ENCODE peak calls at places on chromosomes 3 and 15, in five cellular contexts. M is activated effector memory CD4-positive, alpha-beta T cell treated with anti-CD3 and anti-CD28 coated beads, Interleukin-2, amount 50 U/mL, for 16 hours; P is T1000; I is tibial nerve; H is hippocampal formation. A is an unnamed sample.

GRCh38 chr15:47888721-47889120 is 171.4 kb downstream of the SEMA6D start:
- DNase-seq in M (no peak), P (no peak), I (no peak), H (no peak), A (no peak)

GRCh38 chr15:35932541-35932940 is 386.6 kb upstream of the DPH6 start:
- DNase-seq in M (no peak), P (no peak), I (no peak), H (no peak), A (no peak)

GRCh38 chr15:99105516-99106341 is 849 bp downstream of the SYNM start:
- DNase-seq in M (peak), P (peak), I (no peak), H (peak), A (no peak)

GRCh38 chr15:64686130-64686735 is 89.2 kb downstream of the RBPMS2 start:
- DNase-seq in M (no peak), P (no peak), I (no peak), H (peak), A (no peak)

GRCh38 chr3:147422934-147423599 is 13.9 kb downstream of the ZIC1 start:
- DNase-seq in M (no peak), P (no peak), I (no peak), H (no peak), A (no peak)

GRCh38 chr15:66838671-66839239 is 136.7 kb downstream of the SMAD6 start:
- DNase-seq in M (no peak), P (no peak), I (no peak), H (no peak), A (no peak)

GRCh38 chr3:59189561-59190338 is 139.9 kb upstream of the CFAP20DC start:
- DNase-seq in M (no peak), P (peak), I (no peak), H (no peak), A (no peak)

GRCh38 chr3:182111967-182112366 is 400.2 kb downstream of the SOX2 start:
- DNase-seq in M (no peak), P (no peak), I (no peak), H (no peak), A (no peak)

GRCh38 chr15:40598126-40598525 is 4.1 kb downstream of the KNL1 start:
- DNase-seq in M (no peak), P (no peak), I (no peak), H (no peak), A (no peak)

GRCh38 chr3:120418866-120419490 is 31.8 kb downstream of the FSTL1 start:
- DNase-seq in M (no peak), P (no peak), I (no peak), H (peak), A (no peak)

GRCh38 chr15:98853593-98854420 is 153.8 kb downstream of the PGPEP1L start:
- DNase-seq in M (no peak), P (no peak), I (no peak), H (no peak), A (no peak)

GRCh38 chr15:65942436-65942835 is 73.1 kb downstream of the RAB11A start:
- DNase-seq in M (no peak), P (no peak), I (no peak), H (no peak), A (no peak)

GRCh38 chr15:79549196-79549595 is 117.1 kb downstream of the MINAR1 start:
- DNase-seq in M (no peak), P (no peak), I (no peak), H (no peak), A (no peak)

GRCh38 chr15:50888054-50888453 is 20.4 kb upstream of the AP4E1 start:
- DNase-seq in M (no peak), P (no peak), I (no peak), H (no peak), A (no peak)

GRCh38 chr3:101340591-101340990 is 20.2 kb upstream of the IMPG2 start:
- DNase-seq in M (no peak), P (no peak), I (no peak), H (no peak), A (no peak)

GRCh38 chr15:70101459-70102113 is 3.9 kb upstream of the TLE3 start:
- DNase-seq in M (no peak), P (no peak), I (no peak), H (no peak), A (no peak)

GRCh38 chr3:168442502-168442901 is 346.8 kb upstream of the GOLIM4 start:
- DNase-seq in M (no peak), P (no peak), I (no peak), H (no peak), A (no peak)

GRCh38 chr3:153159771-153160397 is 2.1 kb upstream of the RAP2B start:
- DNase-seq in M (no peak), P (no peak), I (no peak), H (no peak), A (no peak)

GRCh38 chr3:55091381-55092225 is 163.7 kb upstream of the LRTM1 start:
- DNase-seq in M (no peak), P (no peak), I (no peak), H (no peak), A (no peak)

GRCh38 chr3:52057806-52058099 is 1.4 kb upstream of the DUSP7 start:
- DNase-seq in M (no peak), P (no peak), I (no peak), H (no peak), A (no peak)

A was measured in GOT3.